ENCODE peak calls at places on chromosome 6, in four cellular contexts. P is nephron progenitor cell, D is IMR-90, H is progenitor cell of endocrine pancreas. I is an unnamed sample.

GRCh38 chr6:74715362-74716068 is 490.3 kb downstream of the COL12A1 start:
- DNase-seq in D (peak), H (no peak), P (no peak), I (peak)

GRCh38 chr6:27130668-27131428 is 116.7 kb upstream of the PRSS16 start:
- DNase-seq in H (no peak), P (no peak), D (no peak), I (no peak)

GRCh38 chr6:150876598-150876997 is 11.1 kb downstream of the MTHFD1L start:
- DNase-seq in D (peak), H (no peak), P (no peak), I (no peak)

GRCh38 chr6:21556968-21557721 is 36.4 kb upstream of the SOX4 start:
- DNase-seq in D (no peak), H (no peak), P (no peak), I (peak)

GRCh38 chr6:157198425-157199279 is 124.7 kb downstream of the TMEM242 start:
- DNase-seq in H (no peak), P (no peak), D (peak), I (peak)

GRCh38 chr6:144912474-144912873 is 627.3 kb downstream of the UTRN start:
- DNase-seq in P (no peak), D (peak), H (no peak), I (peak)

GRCh38 chr6:151349651-151350270 is 41.6 kb downstream of the ZBTB2 start:
- DNase-seq in H (no peak), D (no peak), P (no peak), I (no peak)

GRCh38 chr6:132464538-132465256 is 48.2 kb downstream of the STX7 start:
- DNase-seq in D (peak), H (no peak), P (no peak), I (no peak)

GRCh38 chr6:64258302-64258701 is 622.7 kb downstream of the PHF3 start:
- DNase-seq in P (no peak), D (no peak), H (no peak), I (no peak)

GRCh38 chr6:47809863-47810262 is 28.0 kb downstream of the OPN5 start:
- DNase-seq in D (no peak), P (peak), H (no peak), I (no peak)

DNA sequence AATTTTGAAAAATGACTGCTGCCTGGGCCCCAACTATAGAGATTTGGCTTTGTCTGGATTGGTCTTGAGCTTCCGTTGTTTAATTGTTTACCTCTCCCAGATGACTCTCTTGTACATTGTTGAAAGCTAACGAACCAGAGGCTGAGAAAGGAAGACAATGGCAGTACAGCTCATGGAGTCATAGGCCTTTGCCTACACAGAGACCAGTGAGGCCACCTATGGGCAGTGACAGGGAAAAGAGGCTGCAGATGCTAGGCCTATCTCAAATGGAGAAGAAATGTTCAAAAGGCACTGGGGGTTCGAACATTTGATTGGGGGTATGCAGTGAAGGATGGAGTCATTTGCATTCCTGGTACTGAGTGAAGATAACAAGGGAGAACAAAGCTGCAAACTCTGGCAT is 29.1 kb downstream of the OPN5 start:
- DNase-seq in P (no peak), D (no peak), H (no peak), I (peak)
- TF ChIP-seq CTCF in P (no peak), D (no peak), H (no peak), I (peak)

GRCh38 chr6:32643904-32644303 is 6.7 kb downstream of the HLA-DQA1 start:
- DNase-seq in P (no peak), D (no peak), H (no peak), I (no peak)

GRCh38 chr6:32645047-32645703 is 8.0 kb downstream of the HLA-DQA1 start:
- DNase-seq in P (no peak), H (no peak), D (no peak), I (no peak)

GRCh38 chr6:32639440-32640394 is 2.5 kb downstream of the HLA-DQA1 start:
- DNase-seq in D (no peak), H (no peak), P (no peak), I (no peak)

GRCh38 chr6:32641122-32641521 is 3.9 kb downstream of the HLA-DQA1 start:
- DNase-seq in D (no peak), H (no peak), P (no peak), I (no peak)

DNA sequence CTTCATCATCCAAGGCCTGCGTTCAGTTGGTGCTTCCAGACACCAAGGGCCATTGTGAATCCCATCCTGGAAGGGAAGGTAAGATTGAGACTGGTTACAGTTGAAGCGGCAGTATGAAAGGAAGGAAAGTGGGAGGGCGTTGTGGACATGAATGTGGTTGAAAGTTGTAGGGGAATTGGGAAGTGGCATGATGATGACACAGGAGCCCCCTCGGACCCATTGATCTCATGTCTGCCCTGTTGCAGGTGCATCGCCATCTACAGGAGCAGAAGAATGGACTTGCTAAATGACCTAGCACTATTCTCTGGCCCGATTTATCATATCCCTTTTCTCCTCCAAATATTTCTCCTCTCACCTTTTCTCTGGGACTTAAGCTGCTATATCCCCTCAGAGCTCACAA is 5.5 kb downstream of the HLA-DQA1 start:
- DNase-seq in H (no peak), D (no peak), P (no peak), I (no peak)
- TF ChIP-seq CTCF in H (no peak), D (no peak), P (no peak), I (no peak)

DNA sequence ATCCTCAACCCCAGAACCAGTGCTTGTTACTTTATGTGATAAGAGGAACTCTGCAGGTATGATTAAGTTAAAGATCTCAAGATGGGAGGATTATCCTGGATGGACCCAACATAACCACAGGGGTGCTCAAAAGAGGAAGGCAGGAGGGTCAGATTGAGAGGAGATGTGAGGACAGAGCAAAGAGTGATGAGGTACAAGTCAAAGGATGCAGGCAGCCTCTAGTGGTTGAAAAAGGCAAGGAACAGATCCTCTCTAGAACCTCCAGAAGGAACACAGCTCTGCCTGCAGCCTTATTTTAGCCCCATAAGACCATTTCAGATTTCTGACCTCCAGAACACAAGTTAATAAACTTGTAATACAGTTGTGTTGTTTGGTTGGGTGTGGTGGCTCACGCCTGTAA is 41.2 kb downstream of the PDSS2 start:
- DNase-seq in D (peak), H (no peak), P (no peak), I (peak)
- TF ChIP-seq CTCF in D (peak), H (peak), P (no peak), I (peak)

GRCh38 chr6:43170452-43171283 is at the start of gene SRF:
- DNase-seq in D (peak), P (peak), H (peak), I (peak)
- TF ChIP-seq CTCF in D (no peak), P (no peak), H (no peak), I (peak)

DNA sequence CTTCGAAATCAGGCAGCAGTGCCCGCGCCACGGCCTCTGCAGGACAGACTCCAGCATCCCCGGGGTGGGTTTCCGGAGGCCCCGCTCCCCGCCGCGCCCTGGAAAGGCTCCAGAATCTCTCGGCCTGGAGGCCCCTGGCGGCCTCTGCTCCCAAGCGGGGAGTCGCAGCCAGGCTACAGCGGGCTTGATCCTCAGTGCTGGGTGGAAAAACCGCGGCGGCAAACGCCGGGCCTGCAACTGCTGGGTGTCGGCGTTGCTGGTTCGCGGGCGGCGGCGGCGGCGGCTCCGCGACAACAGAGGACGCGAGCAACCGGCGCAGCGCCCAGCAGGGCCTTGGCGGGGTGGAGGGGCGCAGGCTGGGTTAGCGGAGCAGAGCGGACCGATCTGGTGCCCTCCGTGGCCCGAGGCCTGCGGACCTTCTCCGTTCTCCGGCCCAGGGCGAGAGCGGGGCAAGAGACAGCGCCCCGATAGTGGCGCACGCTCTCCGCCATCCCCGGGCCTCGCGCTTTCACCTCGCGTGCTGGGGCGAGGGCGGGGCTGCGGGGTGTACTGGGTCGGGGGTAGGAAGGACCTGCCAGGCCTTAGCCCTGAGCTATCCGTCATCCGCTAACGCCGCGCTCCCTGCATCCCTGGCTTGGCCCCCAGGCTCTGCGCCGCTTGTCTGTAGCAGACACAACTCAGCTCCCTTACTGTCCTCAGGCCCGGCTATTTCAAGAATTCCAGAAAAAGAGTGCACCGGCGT is 3.4 kb upstream of the ZNF292 start:
- DNase-seq in D (peak), P (peak), H (peak), I (peak)
- TF ChIP-seq CTCF in D (no peak), P (no peak), H (no peak), I (no peak)

GRCh38 chr6:147774856-147775255 is 266.4 kb downstream of the SAMD5 start:
- DNase-seq in D (no peak), P (no peak), H (no peak), I (no peak)
- TF ChIP-seq CTCF in D (no peak), P (no peak), H (peak), I (no peak)